ENCODE peak calls at places on chromosomes 4 and X, in five cellular contexts. N is fibroblast of the aortic adventitia; Z is CD8-positive, alpha-beta T cell; Q is GM12865; I is cardiac fibroblast. A is an unnamed sample.

GRCh38 chr4:76688737-76689078 is 209.2 kb downstream of the SOWAHB start:
- DNase-seq in N (no peak), Z (no peak), Q (peak; percentile 42), I (no peak), A (peak; percentile 52)

GRCh38 chrX:149950681-149951080 is 12.4 kb upstream of the EOLA2 start:
- DNase-seq in Q (peak; percentile 21), Z (no peak), I (peak; percentile 73), N (peak; percentile 73), A (peak; percentile 55)

GRCh38 chr4:148273501-148273986 is 168.7 kb downstream of the NR3C2 start:
- DNase-seq in I (no peak), Z (no peak), N (no peak), Q (no peak), A (no peak)

GRCh38 chrX:69504626-69505612 is 793 bp downstream of the NALF2 start:
- DNase-seq in I (no peak), N (no peak), Q (no peak), Z (no peak), A (no peak)

GRCh38 chr4:102684605-102685052 is 76.1 kb downstream of the MANBA start:
- DNase-seq in N (peak; percentile 58), Z (no peak), I (peak; percentile 14), Q (peak; percentile 51), A (peak; percentile 30)

GRCh38 chr4:60201052-60201673 is 999.0 kb upstream of the ADGRL3 start:
- DNase-seq in N (peak; percentile 57), Q (peak; percentile 62), I (peak; percentile 62), Z (no peak), A (peak; percentile 62)

GRCh38 chr4:89031272-89031671 is 25.7 kb downstream of the FAM13A start:
- DNase-seq in N (no peak), I (no peak), Q (no peak), Z (no peak), A (no peak)

GRCh38 chrX:155666741-155667140 is 54.0 kb upstream of the TMLHE start:
- DNase-seq in N (no peak), I (no peak), Q (no peak), Z (no peak), A (no peak)

GRCh38 chrX:85379174-85379907 is at the start of gene POF1B:
- DNase-seq in I (no peak), N (no peak), Z (no peak), Q (peak; percentile 41), A (no peak)

GRCh38 chrX:96432647-96433046 is 252.0 kb upstream of the DIAPH2 start:
- DNase-seq in N (no peak), I (peak; percentile 50), Q (no peak), Z (no peak), A (peak; percentile 19)

GRCh38 chr4:186719925-186720694 is 3.5 kb downstream of the FAT1 start:
- DNase-seq in I (peak; percentile 70), Z (no peak), N (peak; percentile 64), Q (peak; percentile 12), A (peak; percentile 53)

GRCh38 chr4:146210890-146211289 is 3.4 kb upstream of the REELD1 start:
- DNase-seq in I (no peak), Z (no peak), N (no peak), Q (no peak), A (no peak)

GRCh38 chr4:139554726-139555072 is 1.3 kb downstream of the SETD7 start:
- DNase-seq in N (no peak), Q (no peak), I (no peak), Z (no peak), A (no peak)

GRCh38 chr4:85128246-85129204 is 162.0 kb upstream of the WDFY3 start:
- DNase-seq in Q (no peak), N (no peak), Z (no peak), I (no peak), A (no peak)

GRCh38 chr4:85125688-85126087 is 159.2 kb upstream of the WDFY3 start:
- DNase-seq in Z (no peak), I (no peak), N (no peak), Q (no peak), A (no peak)

GRCh38 chr4:85132117-85132516 is 165.6 kb upstream of the WDFY3 start:
- DNase-seq in Z (no peak), N (no peak), Q (no peak), I (no peak), A (no peak)

GRCh38 chr4:85126991-85127591 is 160.6 kb upstream of the WDFY3 start:
- DNase-seq in Z (no peak), Q (no peak), I (no peak), N (no peak), A (no peak)

DNA sequence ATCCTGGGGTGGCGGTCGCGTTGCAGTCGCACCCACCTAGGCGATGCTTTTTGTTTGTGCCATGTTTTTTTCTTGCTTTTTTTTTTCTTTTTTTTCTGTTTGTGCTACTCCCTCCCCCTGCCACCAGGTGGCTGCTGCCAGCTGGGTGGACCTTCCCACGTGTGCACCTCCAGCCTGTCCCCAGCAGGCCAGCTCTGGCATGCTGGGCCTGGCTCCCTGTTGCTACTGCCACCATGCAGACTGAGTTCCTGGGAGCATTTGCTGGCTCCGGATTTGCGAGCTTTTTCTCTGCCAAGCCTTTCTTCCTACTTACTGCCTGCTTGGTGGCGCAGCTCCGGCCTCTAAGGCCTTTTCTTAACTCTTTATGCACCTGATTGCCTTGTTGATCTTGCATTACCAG is 161.2 kb upstream of the WDFY3 start:
- DNase-seq in I (peak; percentile 53), N (no peak), Z (no peak), Q (peak; percentile 46), A (peak; percentile 22)
- TF ChIP-seq CTCF in I (peak; percentile 65), N (peak; percentile 50), Z (no peak), Q (peak; percentile 55), A (peak; percentile 81)

GRCh38 chr4:3042226-3042625 is 32.1 kb downstream of the HTT-AS start:
- DNase-seq in I (no peak), N (no peak), Q (no peak), Z (no peak), A (no peak)
- H3K4me3 ChIP-seq in I (peak overlapping the region; percentile 51), N (peak overlapping the region; percentile 56), Q (peak overlapping the region; percentile 87), Z (peak overlapping the region; percentile 53), A (peak overlapping the region; percentile 28)

DNA sequence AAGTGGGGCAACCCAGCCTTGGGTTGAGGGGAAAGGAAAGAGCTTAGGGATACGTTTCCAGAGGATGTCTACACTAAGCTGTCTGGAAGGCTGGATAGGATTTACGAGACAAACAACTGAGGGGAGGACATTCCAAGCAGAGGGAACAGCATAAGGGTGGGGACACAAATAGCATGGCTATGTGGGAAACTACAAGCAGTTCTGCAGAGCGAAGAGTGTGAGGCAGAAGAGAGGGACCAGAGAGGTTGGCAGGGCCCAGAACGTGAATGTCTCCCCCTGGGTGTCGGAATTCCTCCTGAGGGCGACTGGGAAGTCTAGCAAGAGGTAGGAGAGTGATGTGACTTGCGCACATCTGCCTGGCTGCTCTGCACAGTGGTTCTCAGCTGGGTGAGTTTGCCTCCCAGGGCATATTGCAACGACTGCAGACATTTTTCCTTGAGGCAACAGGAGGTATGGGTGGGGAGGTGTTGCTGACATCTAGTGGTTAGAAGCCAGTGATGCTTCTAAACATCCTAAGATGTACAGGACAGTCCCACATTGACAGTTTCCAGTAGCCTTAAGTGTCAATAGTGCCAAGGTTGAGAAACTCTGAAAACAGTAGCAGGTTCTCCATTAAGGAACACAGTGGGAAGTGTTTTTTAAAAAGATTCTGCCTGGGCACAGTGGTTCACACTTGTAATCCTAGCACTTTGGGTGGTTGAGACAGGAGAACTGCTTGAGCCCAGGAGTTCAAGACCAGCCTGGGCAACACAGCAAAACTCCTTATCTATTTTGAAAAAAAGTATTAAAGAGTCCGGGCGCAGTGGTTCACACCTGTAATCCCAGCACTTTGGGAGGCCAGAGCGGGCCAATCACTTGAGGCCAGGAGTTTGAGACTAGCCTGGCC is 9.2 kb downstream of the NDUFA1 start:
- DNase-seq in Z (no peak), I (peak; percentile 68), N (peak; percentile 62), Q (peak; percentile 70), A (peak; percentile 51)
- TF ChIP-seq CTCF in Z (peak; percentile 51), I (peak; percentile 74), N (peak; percentile 80), Q (peak; percentile 61), A (peak; percentile 73)

GRCh38 chr4:14719053-14719452 is 283.2 kb upstream of the CPEB2 start:
- DNase-seq in Q (no peak), N (peak; percentile 68), I (peak; percentile 29), Z (no peak), A (peak; percentile 91)

GRCh38 chr4:14711259-14711658 is 291.0 kb upstream of the CPEB2 start:
- DNase-seq in I (no peak), Z (no peak), N (no peak), Q (no peak), A (no peak)

GRCh38 chr4:14716622-14717021 is 285.7 kb upstream of the CPEB2 start:
- DNase-seq in I (no peak), N (no peak), Q (no peak), Z (no peak), A (no peak)
- H3K4me3 ChIP-seq in I (no peak overlapping the region), N (no peak overlapping the region), Q (no peak overlapping the region), Z (no peak overlapping the region), A (no peak overlapping the region)

DNA sequence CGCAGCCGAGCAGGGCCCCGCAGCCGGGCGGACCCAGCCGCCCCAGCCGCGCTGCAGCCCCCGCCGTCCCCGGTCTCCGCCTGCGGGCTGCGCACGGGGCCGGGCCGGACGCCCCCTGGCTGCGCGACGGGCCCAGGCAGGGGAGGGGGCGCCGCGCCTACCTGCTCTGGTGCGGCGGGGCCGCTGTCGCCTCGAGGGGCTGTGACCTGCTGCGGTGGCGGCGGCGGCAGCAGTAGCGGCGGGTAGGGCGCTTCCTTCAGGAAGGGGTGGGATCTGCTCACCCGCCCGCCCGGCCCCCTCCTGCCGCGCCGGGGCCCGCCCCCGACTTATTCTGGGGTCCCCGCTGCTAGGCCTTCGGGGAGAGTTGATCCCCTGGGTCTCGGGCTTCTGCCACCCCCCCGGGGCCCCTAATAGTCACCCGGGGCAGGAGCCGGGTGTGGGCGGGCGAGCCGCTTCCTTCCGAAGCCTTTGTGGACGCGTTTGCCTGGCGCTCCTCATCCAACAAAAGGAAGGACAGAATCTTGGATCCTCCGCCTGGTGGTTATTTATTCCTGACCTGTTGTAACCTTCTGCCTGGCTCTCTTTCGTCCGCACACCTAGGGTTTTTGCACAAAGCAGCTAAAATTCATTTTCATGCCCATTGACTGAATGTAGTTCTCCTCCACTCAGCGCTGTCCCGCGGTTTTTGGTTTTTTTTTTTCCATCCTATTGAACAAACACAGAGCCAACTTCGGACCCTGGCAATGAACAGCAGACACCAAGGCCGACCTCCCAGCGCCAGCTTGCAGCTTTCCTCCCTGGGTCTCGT is at the start of gene TMEM150C:
- DNase-seq in Q (no peak), I (peak; percentile 33), N (peak; percentile 11), Z (no peak), A (peak; percentile 5)
- TF ChIP-seq CTCF in Q (no peak), I (no peak), N (peak; percentile 6), Z (no peak), A (peak; percentile 16)

DNA sequence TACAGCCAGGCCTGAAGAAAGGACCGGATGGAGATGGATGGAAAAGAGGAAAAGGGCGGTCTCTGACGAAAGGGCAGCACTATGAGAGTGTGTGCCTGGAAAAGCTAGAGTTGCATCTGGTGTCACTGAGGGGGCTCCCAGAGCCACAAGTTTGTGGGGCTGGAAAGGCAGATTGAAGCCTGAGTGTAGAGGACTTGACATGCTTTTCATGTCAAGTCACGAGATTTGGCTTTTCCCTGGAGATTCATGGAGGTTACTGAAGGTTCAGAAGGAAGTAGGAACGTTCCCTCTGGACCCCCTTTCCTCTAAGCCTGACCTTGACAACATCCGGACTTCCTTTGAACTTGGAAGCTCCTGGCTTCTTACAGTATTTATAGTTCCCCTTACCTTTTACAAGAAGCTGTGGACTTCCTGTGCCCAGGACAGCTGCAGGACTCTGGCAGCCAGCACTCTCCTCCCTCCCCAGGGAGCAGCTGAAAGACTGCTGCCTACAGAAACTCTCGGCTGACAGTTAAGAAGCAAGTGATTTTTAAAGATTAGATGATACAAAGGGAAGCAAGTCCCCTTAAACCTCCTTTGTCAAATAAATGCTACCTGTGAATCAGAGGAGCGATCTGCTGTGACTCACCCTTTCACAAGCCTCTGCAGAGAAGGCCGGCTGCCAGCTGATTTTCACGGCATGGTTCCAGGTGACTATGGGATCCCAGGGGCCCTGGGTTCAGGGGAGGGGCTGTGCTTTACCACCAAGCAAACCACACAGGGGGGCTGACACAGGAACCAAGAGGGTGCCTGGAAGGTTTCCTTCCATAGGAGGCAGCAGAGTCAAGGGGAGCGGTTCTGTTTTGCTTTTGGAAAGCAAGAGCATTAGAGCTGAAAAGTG is 72.9 kb upstream of the STIM2 start:
- DNase-seq in Z (peak; percentile 53), Q (peak; percentile 9), N (peak; percentile 80), I (peak; percentile 72), A (peak; percentile 78)
- H3K4me3 ChIP-seq in Z (no peak overlapping the region), Q (no peak overlapping the region), N (no peak overlapping the region), I (no peak overlapping the region), A (no peak overlapping the region)

A was measured in astrocyte of the spinal cord.